ENCODE peak calls at places on chromosomes 1 and 21, in seven cellular contexts. W, R, P, H, K, I and C are unnamed samples.

GRCh38 chr1:23473037-23473800 is 10.8 kb downstream of the ASAP3 start:
- DNase-seq in P (peak; percentile 74), W (no peak), H (peak; percentile 73), K (no peak), I (no peak), R (peak; percentile 51), C (no peak)

GRCh38 chr1:150272379-150272840 is at the start of gene C1orf54:
- DNase-seq in P (no peak), I (peak; percentile 82), R (peak; percentile 72), K (no peak), W (no peak), H (no peak), C (peak; percentile 63)

GRCh38 chr1:11741919-11742598 is 6.1 kb downstream of the AGTRAP start:
- DNase-seq in I (no peak), W (no peak), R (no peak), H (no peak), K (no peak), P (no peak), C (no peak)

GRCh38 chr1:87757700-87758099 is 429.0 kb downstream of the LMO4 start:
- DNase-seq in P (no peak), H (no peak), W (no peak), I (no peak), R (peak; percentile 57), K (no peak), C (no peak)

GRCh38 chr1:202217516-202217915 is 23.9 kb downstream of the LGR6 start:
- DNase-seq in K (no peak), P (no peak), R (no peak), I (no peak), W (no peak), H (no peak), C (no peak)

GRCh38 chr1:67650061-67650460 is 34.9 kb upstream of the GADD45A start:
- DNase-seq in H (no peak), P (no peak), I (no peak), R (peak; percentile 61), W (no peak), K (no peak), C (no peak)

GRCh38 chr1:204931313-204931712 is 60.7 kb downstream of the NFASC start:
- DNase-seq in K (no peak), H (no peak), I (no peak), W (no peak), R (no peak), P (no peak), C (no peak)

GRCh38 chr1:53549781-53550180 is 90.6 kb downstream of the DMRTB1 start:
- DNase-seq in W (no peak), P (no peak), I (peak; percentile 28), H (no peak), K (no peak), R (no peak), C (no peak)

GRCh38 chr1:55868026-55868425 is 652.9 kb upstream of the USP24 start:
- DNase-seq in P (peak; percentile 3), K (no peak), W (no peak), I (no peak), R (peak; percentile 50), H (no peak), C (peak; percentile 6)

GRCh38 chr1:209600541-209600940 is 17.0 kb downstream of the CAMK1G start:
- DNase-seq in I (no peak), W (no peak), K (no peak), R (peak; percentile 39), H (no peak), P (no peak), C (no peak)

GRCh38 chr21:46153259-46154154 is 1.9 kb downstream of the FTCD start:
- DNase-seq in P (peak; percentile 54), R (no peak), K (no peak), W (peak; percentile 43), H (peak; percentile 80), I (peak; percentile 77), C (peak; percentile 47)

GRCh38 chr1:62356257-62356835 is 37.1 kb upstream of the KANK4 start:
- DNase-seq in K (no peak), W (peak; percentile 41), H (no peak), I (no peak), R (peak; percentile 70), P (no peak), C (no peak)

GRCh38 chr1:65066766-65067490 is 81.1 kb upstream of the AK4 start:
- DNase-seq in R (peak; percentile 58), W (peak; percentile 43), H (peak; percentile 98), I (peak; percentile 95), K (peak; percentile 82), P (no peak), C (peak; percentile 74)

GRCh38 chr1:108050134-108050533 is 85.2 kb upstream of the VAV3 start:
- DNase-seq in K (no peak), P (no peak), H (peak; percentile 63), I (no peak), R (no peak), W (no peak), C (peak; percentile 9)

GRCh38 chr1:108053291-108054023 is 88.5 kb upstream of the VAV3 start:
- DNase-seq in I (no peak), W (no peak), R (peak; percentile 2), H (no peak), P (no peak), K (no peak), C (no peak)

GRCh38 chr1:108049083-108049819 is 84.3 kb upstream of the VAV3 start:
- DNase-seq in I (peak; percentile 61), W (peak; percentile 6), P (no peak), H (peak; percentile 65), R (no peak), K (peak; percentile 34), C (no peak)

GRCh38 chr1:108051625-108052382 is 86.8 kb upstream of the VAV3 start:
- DNase-seq in P (peak; percentile 88), R (no peak), H (no peak), W (no peak), K (no peak), I (no peak), C (no peak)

DNA sequence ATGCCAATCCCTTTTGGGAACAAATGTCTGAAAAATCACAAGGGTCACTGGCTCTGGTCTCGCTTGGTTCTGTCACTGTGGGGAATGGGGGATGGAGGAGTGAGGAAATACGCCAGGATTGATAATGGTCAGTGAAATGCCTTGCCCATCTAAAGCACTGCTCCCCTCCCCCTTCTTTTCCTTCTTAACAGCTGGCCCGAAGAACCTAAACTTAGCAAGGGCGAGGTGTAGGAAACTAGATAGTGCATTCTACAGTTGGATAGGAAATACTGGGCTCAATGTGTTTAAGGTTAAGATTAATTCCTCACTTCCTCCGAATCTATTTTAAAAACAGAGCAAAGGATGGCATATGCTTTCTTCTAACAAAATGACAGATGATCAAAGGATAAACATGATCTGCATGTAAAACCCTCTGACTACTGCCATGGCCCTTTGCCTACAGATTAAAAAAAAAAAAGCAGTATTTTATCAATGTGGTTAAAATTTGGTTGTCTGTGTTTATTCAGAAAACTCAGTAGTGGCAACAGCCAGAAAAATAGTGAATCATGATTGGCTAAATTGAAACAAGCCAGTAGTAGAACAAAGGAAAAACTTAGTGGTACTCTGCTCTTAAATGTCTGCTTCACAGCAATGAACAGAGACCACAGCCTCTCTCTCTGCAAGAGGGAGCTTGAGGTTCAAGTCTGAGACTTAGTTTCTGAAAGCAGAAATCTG is 86.1 kb upstream of the VAV3 start:
- DNase-seq in P (no peak), H (no peak), R (no peak), I (no peak), K (no peak), W (no peak), C (peak; percentile 80)
- H3K27ac ChIP-seq in P (no peak overlapping the region), H (no peak overlapping the region), R (no peak overlapping the region), I (peak overlapping the region; percentile 7), K (no peak overlapping the region), W (no peak overlapping the region), C (peak overlapping the region; percentile 13)

DNA sequence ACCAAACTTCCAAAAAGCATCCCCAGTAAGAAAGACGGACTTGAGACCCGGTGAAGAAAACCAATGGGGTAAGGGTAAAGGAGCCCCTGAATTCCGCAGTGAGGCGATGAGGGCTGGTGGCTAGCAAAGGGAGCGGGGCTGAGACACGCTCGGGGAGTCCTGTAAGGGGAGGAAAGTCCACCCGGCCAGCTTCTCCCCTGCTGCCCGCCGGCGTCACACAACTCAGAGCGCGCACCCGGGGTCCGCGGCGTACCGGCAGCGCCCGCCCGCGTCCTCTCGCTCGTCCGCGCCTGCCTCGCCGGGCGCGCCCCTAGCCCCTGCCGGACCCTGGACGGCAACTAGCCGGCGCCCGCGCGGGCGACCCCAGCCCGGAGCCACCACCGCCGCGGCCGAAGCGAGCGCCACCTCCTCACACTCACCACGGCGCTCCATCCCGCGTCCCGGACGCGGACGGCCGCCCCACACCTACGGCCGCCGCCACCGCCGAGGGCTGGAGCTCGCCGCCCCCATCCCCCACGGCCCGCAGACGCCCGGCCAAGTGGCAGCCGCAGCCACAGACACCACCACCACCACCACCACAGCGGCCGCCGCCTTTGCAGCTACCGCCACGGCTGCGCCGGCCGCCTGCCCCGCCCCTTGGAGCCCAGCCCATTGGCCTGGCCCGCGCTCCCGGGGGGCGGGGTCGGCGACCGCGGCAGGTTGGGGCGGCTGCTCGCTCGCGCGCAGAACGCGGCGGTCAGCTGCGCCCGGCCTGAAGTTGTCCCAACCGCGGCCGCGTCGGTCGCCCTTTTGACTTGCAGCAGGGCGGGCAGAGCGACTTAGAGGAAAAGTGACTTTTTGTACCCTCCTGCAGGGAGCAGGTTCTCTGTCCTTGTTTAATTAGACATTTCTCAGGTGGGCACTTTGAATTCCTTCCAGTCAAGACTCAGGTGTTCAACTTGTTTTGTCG is 10.0 kb upstream of the ARHGAP29 start:
- DNase-seq in R (peak; percentile 36), I (peak; percentile 91), K (no peak), P (peak; percentile 57), H (peak; percentile 73), W (peak; percentile 43), C (peak; percentile 80)
- TF ChIP-seq POLR2A in R (no peak), I (no peak), K (no peak), P (no peak), H (peak; percentile 54), W (no peak), C (peak; percentile 95)

GRCh38 chr1:1326075-1326605 is 1.5 kb downstream of the CPTP start:
- DNase-seq in K (no peak), W (no peak), P (no peak), H (no peak), R (no peak), I (no peak), C (no peak)
- H3K27ac ChIP-seq in K (peak overlapping the region; percentile 90), W (no peak overlapping the region), P (peak overlapping the region; percentile 77), H (no peak overlapping the region), R (no peak overlapping the region), I (peak overlapping the region; percentile 92), C (no peak overlapping the region)

GRCh38 chr1:244651956-244652698 is 799 bp upstream of the DESI2 start:
- DNase-seq in P (no peak), K (no peak), I (no peak), W (no peak), R (peak; percentile 11), H (no peak), C (no peak)
- TF ChIP-seq POLR2A in P (peak; percentile 62), K (no peak), I (no peak), W (peak; percentile 65), R (no peak), H (no peak), C (no peak)